ENCODE peak calls at places on chromosomes 13 and 19, in eight cellular contexts. One of them, this sample, is unnamed.

GRCh38 chr13:24247016-24247415 is 62.4 kb upstream of the C1QTNF9 start:
- DNase-seq in uterus: no peak
- DNase-seq in sigmoid colon: no peak
- DNase-seq in heart left ventricle: no peak
- DNase-seq in GM23338: no peak
- DNase-seq in esophagus squamous epithelium: no peak
- DNase-seq in mesendoderm: peak; percentile 18
- DNase-seq in fibroblast of lung: no peak
- DNase-seq in this sample: no peak

GRCh38 chr19:48900477-48901452 is 653 bp downstream of the NUCB1 start:
- DNase-seq in sigmoid colon: peak; percentile 74
- DNase-seq in esophagus squamous epithelium: no peak
- DNase-seq in fibroblast of lung: peak; percentile 60
- DNase-seq in heart left ventricle: peak; percentile 50
- DNase-seq in uterus: no peak
- DNase-seq in mesendoderm: peak; percentile 60
- DNase-seq in GM23338: peak; percentile 58
- DNase-seq in this sample: no peak

GRCh38 chr13:32036762-32037161 is 5.2 kb downstream of the FRY start:
- DNase-seq in fibroblast of lung: no peak
- DNase-seq in mesendoderm: no peak
- DNase-seq in GM23338: no peak
- DNase-seq in sigmoid colon: no peak
- DNase-seq in heart left ventricle: no peak
- DNase-seq in esophagus squamous epithelium: no peak
- DNase-seq in uterus: no peak
- DNase-seq in this sample: no peak

GRCh38 chr13:23654111-23655110 is 84.2 kb downstream of the TNFRSF19 start:
- DNase-seq in esophagus squamous epithelium: no peak
- DNase-seq in uterus: no peak
- DNase-seq in GM23338: no peak
- DNase-seq in mesendoderm: no peak
- DNase-seq in sigmoid colon: no peak
- DNase-seq in heart left ventricle: peak; percentile 70
- DNase-seq in fibroblast of lung: peak; percentile 60
- DNase-seq in this sample: no peak

GRCh38 chr13:51479199-51479523 is 26.3 kb upstream of the INTS6 start:
- DNase-seq in esophagus squamous epithelium: no peak
- DNase-seq in heart left ventricle: no peak
- DNase-seq in fibroblast of lung: peak; percentile 42
- DNase-seq in sigmoid colon: no peak
- DNase-seq in mesendoderm: no peak
- DNase-seq in uterus: no peak
- DNase-seq in GM23338: no peak
- DNase-seq in this sample: no peak

GRCh38 chr13:22128413-22129198 is 457.7 kb downstream of the FGF9 start:
- DNase-seq in uterus: no peak
- DNase-seq in mesendoderm: no peak
- DNase-seq in heart left ventricle: no peak
- DNase-seq in GM23338: no peak
- DNase-seq in esophagus squamous epithelium: no peak
- DNase-seq in fibroblast of lung: peak; percentile 42
- DNase-seq in sigmoid colon: no peak
- DNase-seq in this sample: no peak

GRCh38 chr19:2495651-2496316 is 19.9 kb downstream of the GADD45B start:
- DNase-seq in mesendoderm: no peak
- DNase-seq in fibroblast of lung: peak; percentile 34
- DNase-seq in uterus: peak; percentile 38
- DNase-seq in GM23338: no peak
- DNase-seq in sigmoid colon: peak; percentile 80
- DNase-seq in heart left ventricle: peak; percentile 72
- DNase-seq in esophagus squamous epithelium: no peak
- DNase-seq in this sample: no peak

GRCh38 chr13:50800091-50800739 is 43.3 kb downstream of the DLEU7 start:
- DNase-seq in esophagus squamous epithelium: no peak
- DNase-seq in fibroblast of lung: no peak
- DNase-seq in uterus: no peak
- DNase-seq in GM23338: no peak
- DNase-seq in heart left ventricle: no peak
- DNase-seq in mesendoderm: no peak
- DNase-seq in sigmoid colon: no peak
- DNase-seq in this sample: no peak

GRCh38 chr19:55352040-55352439 is 2.5 kb downstream of the COX6B2 start:
- DNase-seq in fibroblast of lung: no peak
- DNase-seq in esophagus squamous epithelium: no peak
- DNase-seq in GM23338: no peak
- DNase-seq in heart left ventricle: no peak
- DNase-seq in uterus: no peak
- DNase-seq in sigmoid colon: no peak
- DNase-seq in mesendoderm: no peak
- DNase-seq in this sample: no peak

GRCh38 chr13:98575009-98575866 is 1.7 kb downstream of the STK24 start:
- DNase-seq in GM23338: no peak
- DNase-seq in mesendoderm: peak; percentile 45
- DNase-seq in fibroblast of lung: peak; percentile 39
- DNase-seq in heart left ventricle: no peak
- DNase-seq in sigmoid colon: no peak
- DNase-seq in uterus: no peak
- DNase-seq in esophagus squamous epithelium: no peak
- DNase-seq in this sample: no peak

GRCh38 chr13:79393564-79394249 is 12.3 kb downstream of the RBM26 start:
- DNase-seq in fibroblast of lung: no peak
- DNase-seq in sigmoid colon: no peak
- DNase-seq in mesendoderm: no peak
- DNase-seq in heart left ventricle: no peak
- DNase-seq in GM23338: no peak
- DNase-seq in esophagus squamous epithelium: peak; percentile 15
- DNase-seq in uterus: no peak
- DNase-seq in this sample: no peak

GRCh38 chr19:34319785-34320184 is 45.2 kb upstream of the GPI start:
- DNase-seq in esophagus squamous epithelium: no peak
- DNase-seq in uterus: peak; percentile 28
- DNase-seq in GM23338: no peak
- DNase-seq in fibroblast of lung: peak; percentile 48
- DNase-seq in sigmoid colon: peak; percentile 63
- DNase-seq in heart left ventricle: no peak
- DNase-seq in mesendoderm: no peak
- DNase-seq in this sample: no peak

GRCh38 chr19:45119582-45119981 is 26.6 kb downstream of the PPP1R37 start:
- DNase-seq in mesendoderm: no peak
- DNase-seq in fibroblast of lung: no peak
- DNase-seq in sigmoid colon: no peak
- DNase-seq in heart left ventricle: no peak
- DNase-seq in uterus: no peak
- DNase-seq in GM23338: no peak
- DNase-seq in esophagus squamous epithelium: no peak
- DNase-seq in this sample: no peak

GRCh38 chr19:45115809-45116615 is 23.0 kb downstream of the PPP1R37 start:
- DNase-seq in uterus: no peak
- DNase-seq in GM23338: no peak
- DNase-seq in heart left ventricle: no peak
- DNase-seq in mesendoderm: no peak
- DNase-seq in esophagus squamous epithelium: no peak
- DNase-seq in sigmoid colon: no peak
- DNase-seq in fibroblast of lung: no peak
- DNase-seq in this sample: no peak

GRCh38 chr19:45117167-45117594 is 24.2 kb downstream of the PPP1R37 start:
- DNase-seq in GM23338: no peak
- DNase-seq in mesendoderm: no peak
- DNase-seq in heart left ventricle: no peak
- DNase-seq in fibroblast of lung: no peak
- DNase-seq in sigmoid colon: no peak
- DNase-seq in esophagus squamous epithelium: no peak
- DNase-seq in uterus: no peak
- DNase-seq in this sample: no peak

GRCh38 chr19:45114116-45114515 is 21.1 kb downstream of the PPP1R37 start:
- DNase-seq in GM23338: no peak
- DNase-seq in fibroblast of lung: no peak
- DNase-seq in heart left ventricle: no peak
- DNase-seq in sigmoid colon: no peak
- DNase-seq in mesendoderm: no peak
- DNase-seq in esophagus squamous epithelium: no peak
- DNase-seq in uterus: no peak
- DNase-seq in this sample: no peak

GRCh38 chr19:45117666-45118065 is 24.7 kb downstream of the PPP1R37 start:
- DNase-seq in fibroblast of lung: no peak
- DNase-seq in GM23338: no peak
- DNase-seq in heart left ventricle: no peak
- DNase-seq in sigmoid colon: no peak
- DNase-seq in uterus: no peak
- DNase-seq in mesendoderm: no peak
- DNase-seq in esophagus squamous epithelium: no peak
- DNase-seq in this sample: no peak
- H3K36me3 ChIP-seq in fibroblast of lung: no peaks in the 10 kb centered on the region
- H3K36me3 ChIP-seq in GM23338: no peaks in the 10 kb centered on the region
- H3K36me3 ChIP-seq in heart left ventricle: no peaks in the 10 kb centered on the region
- H3K36me3 ChIP-seq in sigmoid colon: no peaks in the 10 kb centered on the region
- H3K36me3 ChIP-seq in uterus: no peaks in the 10 kb centered on the region
- H3K36me3 ChIP-seq in mesendoderm: no peaks in the 10 kb centered on the region
- H3K36me3 ChIP-seq in esophagus squamous epithelium: no peaks in the 10 kb centered on the region
- H3K36me3 ChIP-seq in this sample: no peaks in the 10 kb centered on the region

DNA sequence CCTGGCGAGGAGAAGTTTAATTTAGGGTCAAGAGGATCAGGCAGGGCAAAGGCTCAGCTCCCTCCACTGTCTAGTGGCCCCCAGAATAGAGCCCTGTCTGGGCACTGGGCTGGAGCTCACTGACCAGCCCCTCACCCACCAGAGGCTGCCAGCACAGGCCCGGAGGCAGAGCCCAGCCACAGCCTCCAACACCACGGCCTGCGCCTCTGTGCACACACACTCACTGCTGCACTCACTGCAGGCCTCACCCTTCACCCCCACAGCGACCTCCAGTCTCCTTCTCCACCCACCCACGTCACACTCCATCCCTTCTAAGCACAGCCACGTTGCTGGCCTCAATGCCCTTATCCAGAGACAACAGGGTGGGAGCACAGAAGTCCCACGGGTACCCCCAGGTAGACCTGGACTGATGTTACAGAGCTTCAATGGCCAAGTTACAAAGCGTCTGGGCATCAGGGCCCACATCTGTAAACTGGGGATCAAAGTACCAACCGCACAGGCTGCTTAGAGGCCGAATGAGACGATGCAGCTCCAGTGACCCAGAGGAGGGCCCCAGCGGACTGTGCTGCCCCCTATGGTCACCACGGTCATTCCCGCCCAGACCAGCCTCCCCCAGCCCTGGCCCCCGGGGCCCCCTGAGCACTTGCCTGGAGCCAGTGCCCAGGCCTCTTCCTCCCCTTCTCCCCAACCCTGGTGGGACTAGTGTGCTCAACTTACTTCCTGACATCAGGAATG is 4.5 kb upstream of the PRKD2 start:
- DNase-seq in mesendoderm: no peak
- DNase-seq in sigmoid colon: no peak
- DNase-seq in heart left ventricle: no peak
- DNase-seq in esophagus squamous epithelium: no peak
- DNase-seq in GM23338: peak; percentile 66
- DNase-seq in uterus: no peak
- DNase-seq in fibroblast of lung: no peak
- DNase-seq in this sample: no peak
- H3K36me3 ChIP-seq in mesendoderm: peaks cover 25% of the 10 kb centered on the region
- H3K36me3 ChIP-seq in sigmoid colon: peaks cover 33% of the 10 kb centered on the region
- H3K36me3 ChIP-seq in heart left ventricle: peaks cover 34% of the 10 kb centered on the region
- H3K36me3 ChIP-seq in esophagus squamous epithelium: peaks cover 55% of the 10 kb centered on the region
- H3K36me3 ChIP-seq in GM23338: peaks cover 9% of the 10 kb centered on the region
- H3K36me3 ChIP-seq in uterus: no peaks in the 10 kb centered on the region
- H3K36me3 ChIP-seq in fibroblast of lung: peaks cover 39% of the 10 kb centered on the region
- H3K36me3 ChIP-seq in this sample: peaks cover 48% of the 10 kb centered on the region

GRCh38 chr19:4493929-4494690 is 22.0 kb downstream of the HDGFL2 start:
- DNase-seq in GM23338: no peak
- DNase-seq in sigmoid colon: no peak
- DNase-seq in heart left ventricle: no peak
- DNase-seq in esophagus squamous epithelium: no peak
- DNase-seq in mesendoderm: no peak
- DNase-seq in fibroblast of lung: no peak
- DNase-seq in uterus: no peak
- DNase-seq in this sample: no peak

GRCh38 chr19:4494691-4495064 is 22.6 kb downstream of the HDGFL2 start:
- DNase-seq in esophagus squamous epithelium: no peak
- DNase-seq in heart left ventricle: no peak
- DNase-seq in GM23338: no peak
- DNase-seq in mesendoderm: no peak
- DNase-seq in uterus: no peak
- DNase-seq in fibroblast of lung: no peak
- DNase-seq in sigmoid colon: no peak
- DNase-seq in this sample: no peak

GRCh38 chr19:4493104-4493928 is 21.2 kb downstream of the HDGFL2 start:
- DNase-seq in GM23338: no peak
- DNase-seq in fibroblast of lung: no peak
- DNase-seq in esophagus squamous epithelium: no peak
- DNase-seq in uterus: no peak
- DNase-seq in mesendoderm: no peak
- DNase-seq in heart left ventricle: no peak
- DNase-seq in sigmoid colon: no peak
- DNase-seq in this sample: no peak

GRCh38 chr19:4495471-4495870 is 22.8 kb downstream of the PLIN4 start:
- DNase-seq in uterus: no peak
- DNase-seq in fibroblast of lung: no peak
- DNase-seq in heart left ventricle: no peak
- DNase-seq in mesendoderm: no peak
- DNase-seq in esophagus squamous epithelium: no peak
- DNase-seq in GM23338: peak; percentile 44
- DNase-seq in sigmoid colon: no peak
- DNase-seq in this sample: no peak

GRCh38 chr19:4492337-4493103 is 20.4 kb downstream of the HDGFL2 start:
- DNase-seq in mesendoderm: no peak
- DNase-seq in uterus: no peak
- DNase-seq in heart left ventricle: no peak
- DNase-seq in sigmoid colon: no peak
- DNase-seq in esophagus squamous epithelium: no peak
- DNase-seq in fibroblast of lung: no peak
- DNase-seq in GM23338: no peak
- DNase-seq in this sample: no peak
- H3K36me3 ChIP-seq in mesendoderm: peaks cover 12% of the 10 kb centered on the region
- H3K36me3 ChIP-seq in uterus: no peaks in the 10 kb centered on the region
- H3K36me3 ChIP-seq in heart left ventricle: no peaks in the 10 kb centered on the region
- H3K36me3 ChIP-seq in sigmoid colon: peaks cover 33% of the 10 kb centered on the region
- H3K36me3 ChIP-seq in esophagus squamous epithelium: peaks cover 33% of the 10 kb centered on the region
- H3K36me3 ChIP-seq in fibroblast of lung: peaks cover 32% of the 10 kb centered on the region
- H3K36me3 ChIP-seq in GM23338: peaks cover 21% of the 10 kb centered on the region
- H3K36me3 ChIP-seq in this sample: peaks cover 28% of the 10 kb centered on the region

GRCh38 chr19:21164541-21164940 is 22.7 kb downstream of the ZNF431 start:
- DNase-seq in mesendoderm: no peak
- DNase-seq in sigmoid colon: no peak
- DNase-seq in heart left ventricle: no peak
- DNase-seq in uterus: no peak
- DNase-seq in GM23338: no peak
- DNase-seq in esophagus squamous epithelium: no peak
- DNase-seq in fibroblast of lung: no peak
- DNase-seq in this sample: no peak

GRCh38 chr19:21158523-21159135 is 16.8 kb downstream of the ZNF431 start:
- DNase-seq in uterus: no peak
- DNase-seq in esophagus squamous epithelium: no peak
- DNase-seq in fibroblast of lung: peak; percentile 39
- DNase-seq in heart left ventricle: no peak
- DNase-seq in sigmoid colon: no peak
- DNase-seq in GM23338: no peak
- DNase-seq in mesendoderm: no peak
- DNase-seq in this sample: no peak
- H3K36me3 ChIP-seq in uterus: no peaks in the 10 kb centered on the region
- H3K36me3 ChIP-seq in esophagus squamous epithelium: no peaks in the 10 kb centered on the region
- H3K36me3 ChIP-seq in fibroblast of lung: no peaks in the 10 kb centered on the region
- H3K36me3 ChIP-seq in heart left ventricle: no peaks in the 10 kb centered on the region
- H3K36me3 ChIP-seq in sigmoid colon: no peaks in the 10 kb centered on the region
- H3K36me3 ChIP-seq in GM23338: peaks cover 7% of the 10 kb centered on the region
- H3K36me3 ChIP-seq in mesendoderm: no peaks in the 10 kb centered on the region
- H3K36me3 ChIP-seq in this sample: peaks cover 2% of the 10 kb centered on the region

This sample was measured in BJ.